ENCODE peak calls at places on chromosomes 7 and 10, in four cellular contexts. One of them, this sample, is unnamed.

GRCh38 chr7:4269746-4270145 is 412.3 kb upstream of the FOXK1 start:
- DNase-seq in activated CD4-positive, alpha-beta T cell treated with anti-CD3 and anti-CD28 coated beads, Interleukin-2, amount 50 U/mL, for 24 hours: no peak
- DNase-seq in EH: no peak
- DNase-seq in BJ: no peak
- DNase-seq in this sample: no peak

GRCh38 chr10:129891806-129892205 is 72.3 kb downstream of the EBF3 start:
- DNase-seq in activated CD4-positive, alpha-beta T cell treated with anti-CD3 and anti-CD28 coated beads, Interleukin-2, amount 50 U/mL, for 24 hours: no peak
- DNase-seq in EH: no peak
- DNase-seq in BJ: no peak
- DNase-seq in this sample: no peak

GRCh38 chr10:66625709-66626590 is 299.9 kb upstream of the LRRTM3 start:
- DNase-seq in activated CD4-positive, alpha-beta T cell treated with anti-CD3 and anti-CD28 coated beads, Interleukin-2, amount 50 U/mL, for 24 hours: no peak
- DNase-seq in EH: no peak
- DNase-seq in BJ: no peak
- DNase-seq in this sample: no peak

GRCh38 chr7:100157334-100158228 is 942 bp downstream of the TRAPPC14 start:
- DNase-seq in activated CD4-positive, alpha-beta T cell treated with anti-CD3 and anti-CD28 coated beads, Interleukin-2, amount 50 U/mL, for 24 hours: no peak
- DNase-seq in EH: peak
- DNase-seq in BJ: no peak
- DNase-seq in this sample: no peak

GRCh38 chr7:37194943-37195342 is 253.7 kb downstream of the ELMO1 start:
- DNase-seq in activated CD4-positive, alpha-beta T cell treated with anti-CD3 and anti-CD28 coated beads, Interleukin-2, amount 50 U/mL, for 24 hours: no peak
- DNase-seq in EH: no peak
- DNase-seq in BJ: no peak
- DNase-seq in this sample: no peak

GRCh38 chr10:112783653-112784426 is 166.2 kb upstream of the TCF7L2 start:
- DNase-seq in activated CD4-positive, alpha-beta T cell treated with anti-CD3 and anti-CD28 coated beads, Interleukin-2, amount 50 U/mL, for 24 hours: no peak
- DNase-seq in EH: peak
- DNase-seq in BJ: no peak
- DNase-seq in this sample: no peak

GRCh38 chr7:135761751-135762488 is 13.3 kb upstream of the FAM180A start:
- DNase-seq in activated CD4-positive, alpha-beta T cell treated with anti-CD3 and anti-CD28 coated beads, Interleukin-2, amount 50 U/mL, for 24 hours: no peak
- DNase-seq in EH: peak
- DNase-seq in BJ: no peak
- DNase-seq in this sample: no peak

GRCh38 chr10:93397020-93397419 is 85.1 kb downstream of the MYOF start:
- DNase-seq in activated CD4-positive, alpha-beta T cell treated with anti-CD3 and anti-CD28 coated beads, Interleukin-2, amount 50 U/mL, for 24 hours: no peak
- DNase-seq in EH: peak
- DNase-seq in BJ: no peak
- DNase-seq in this sample: no peak

GRCh38 chr7:79988642-79989041 is 146.0 kb upstream of the GNAI1 start:
- DNase-seq in activated CD4-positive, alpha-beta T cell treated with anti-CD3 and anti-CD28 coated beads, Interleukin-2, amount 50 U/mL, for 24 hours: no peak
- DNase-seq in EH: peak
- DNase-seq in BJ: no peak
- DNase-seq in this sample: peak